ENCODE peak calls at places on chromosome 1, in ten cellular contexts. M, Y, V, S, E, F, I, U, N and J are unnamed samples.
A peak's percentile ranks its signal among the peaks of the same experiment; 100 is the strongest.

GRCh38 chr1:70436617-70437236 is 25.7 kb downstream of the CTH start:
- DNase-seq in I (no peak), U (no peak), E (no peak), M (no peak), Y (no peak), F (no peak), V (no peak), N (no peak), S (no peak), J (no peak)

GRCh38 chr1:169109561-169110134 is 3.2 kb downstream of the ATP1B1 start:
- DNase-seq in V (no peak), E (no peak), Y (peak; percentile 96), U (peak; percentile 58), I (peak; percentile 89), F (no peak), N (peak; percentile 87), M (peak; percentile 92), S (peak; percentile 84), J (peak; percentile 70)

GRCh38 chr1:210072129-210072528 is 134.1 kb downstream of the SYT14 start:
- DNase-seq in F (no peak), Y (no peak), E (no peak), I (no peak), V (no peak), S (no peak), N (no peak), U (no peak), M (no peak), J (peak; percentile 49)

GRCh38 chr1:41925712-41926111 is 7.0 kb upstream of the HIVEP3 start:
- DNase-seq in Y (peak; percentile 26), S (no peak), I (no peak), V (no peak), U (no peak), F (no peak), M (no peak), E (no peak), N (no peak), J (peak; percentile 27)

GRCh38 chr1:32138965-32139364 is 31.1 kb downstream of the KPNA6 start:
- DNase-seq in Y (peak; percentile 21), S (no peak), N (no peak), U (no peak), F (no peak), M (no peak), E (no peak), V (no peak), I (no peak), J (no peak)

GRCh38 chr1:34547043-34547674 is 207.7 kb upstream of the GJB5 start:
- DNase-seq in M (no peak), V (no peak), U (no peak), E (no peak), Y (peak; percentile 3), N (no peak), S (no peak), I (peak; percentile 42), F (peak; percentile 78), J (peak; percentile 18)

GRCh38 chr1:24022611-24023359 is 42.7 kb upstream of the SRSF10 start:
- DNase-seq in U (no peak), I (no peak), E (no peak), F (no peak), N (no peak), M (no peak), Y (peak; percentile 74), S (peak; percentile 37), V (no peak), J (peak; percentile 29)

GRCh38 chr1:31460027-31460426 is 47.0 kb downstream of the SERINC2 start:
- DNase-seq in E (no peak), Y (no peak), V (no peak), I (no peak), M (no peak), F (no peak), N (no peak), U (no peak), S (no peak), J (no peak)

GRCh38 chr1:26419494-26419893 is 8.9 kb downstream of the LIN28A start:
- DNase-seq in N (no peak), I (no peak), S (no peak), U (no peak), M (no peak), E (no peak), F (no peak), Y (no peak), V (no peak), J (no peak)
- TF ChIP-seq EP300 in N (no peak), I (no peak), S (no peak), U (no peak), M (no peak), E (no peak), F (no peak), Y (no peak), V (no peak), J (no peak)

DNA sequence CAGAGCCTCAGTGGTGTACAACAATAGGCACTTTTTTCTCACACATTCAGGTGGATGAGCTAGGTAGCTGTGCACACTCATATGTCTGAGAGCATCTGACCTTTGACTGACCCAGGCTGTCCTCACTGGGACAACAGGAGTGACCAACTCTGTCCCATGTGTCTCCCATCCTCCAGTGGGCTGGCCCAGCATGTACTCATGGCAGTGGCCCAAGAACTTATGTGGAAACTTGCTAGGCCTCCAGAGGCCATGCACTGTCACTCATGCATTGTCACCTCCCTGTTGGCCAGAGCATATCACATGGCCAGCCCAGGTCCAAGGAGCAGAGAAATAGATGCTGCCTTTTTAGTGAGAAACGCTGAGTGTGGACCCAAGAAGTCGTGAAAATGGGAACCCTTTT is 158.8 kb downstream of the IGSF21 start:
- DNase-seq in S (no peak), V (no peak), I (no peak), Y (no peak), M (no peak), N (no peak), E (no peak), F (no peak), U (no peak), J (no peak)
- TF ChIP-seq EP300 in S (no peak), V (no peak), I (no peak), Y (no peak), M (no peak), N (no peak), E (no peak), F (no peak), U (no peak), J (no peak)

GRCh38 chr1:150234309-150234646 is 1.6 kb downstream of the ANP32E start:
- DNase-seq in N (no peak), M (no peak), S (no peak), U (no peak), V (no peak), E (no peak), I (peak; percentile 25), Y (no peak), F (no peak), J (no peak)

GRCh38 chr1:150235852-150236613 is at the start of gene ANP32E:
- DNase-seq in I (peak; percentile 96), F (peak; percentile 99), E (peak; percentile 96), N (peak; percentile 94), S (peak; percentile 96), V (peak; percentile 90), Y (peak; percentile 100), M (peak; percentile 99), U (peak; percentile 96), J (peak; percentile 95)

GRCh38 chr1:150235436-150235851 is 468 bp downstream of the ANP32E start:
- DNase-seq in N (no peak), I (no peak), F (peak; percentile 90), S (peak; percentile 22), U (peak; percentile 22), Y (no peak), E (peak; percentile 76), M (no peak), V (no peak), J (peak; percentile 64)

GRCh38 chr1:150234647-150235435 is 1.1 kb downstream of the ANP32E start:
- DNase-seq in Y (peak; percentile 79), U (peak; percentile 80), N (peak; percentile 77), F (peak; percentile 93), I (peak; percentile 90), M (peak; percentile 95), E (peak; percentile 93), S (peak; percentile 87), V (peak; percentile 73), J (peak; percentile 78)

DNA sequence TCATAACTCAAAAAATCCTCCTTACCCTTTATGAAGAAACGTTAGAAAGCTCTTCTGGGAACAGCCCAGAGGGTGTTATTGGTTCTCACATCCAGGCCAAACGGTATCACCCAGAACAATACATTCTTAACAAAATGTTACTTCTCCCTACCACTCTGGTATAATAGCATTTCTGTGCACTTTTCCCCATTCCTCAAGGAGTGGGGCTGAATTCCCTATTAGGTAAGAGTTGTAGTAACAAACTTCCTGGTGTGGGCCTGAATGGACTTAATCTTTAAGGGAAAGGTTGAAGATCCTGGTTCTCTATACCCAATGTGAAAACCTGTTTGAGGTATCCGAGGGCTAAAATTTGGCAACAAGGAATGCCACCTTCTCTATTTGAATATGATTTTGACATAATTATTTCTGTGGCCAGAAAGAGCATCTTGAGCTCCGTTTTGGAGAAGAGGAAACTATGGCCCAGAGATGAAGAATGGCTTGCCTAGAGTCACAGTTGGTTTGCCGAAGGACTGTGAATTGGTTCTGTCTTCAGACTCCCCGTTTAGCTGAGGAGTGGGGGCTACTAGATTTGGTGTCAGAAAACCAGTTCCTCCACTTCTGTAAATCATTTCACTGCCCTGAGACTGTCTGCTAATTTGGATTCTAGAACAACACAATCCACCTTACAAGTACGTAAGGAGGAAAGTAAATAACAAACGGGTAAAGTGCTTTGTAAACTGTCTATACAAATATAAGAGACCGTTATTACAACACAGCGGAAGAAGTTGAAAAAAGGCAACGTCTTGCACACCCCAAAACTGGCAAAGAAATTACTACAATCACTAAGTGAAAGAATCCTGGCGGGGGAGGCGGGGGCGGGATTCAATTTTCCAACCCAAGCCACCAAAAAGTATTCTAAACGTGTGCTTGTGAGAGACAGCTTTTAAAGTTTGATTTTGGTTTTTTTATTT is 2.3 kb downstream of the ANP32E start:
- DNase-seq in S (no peak), N (no peak), E (peak; percentile 77), V (no peak), Y (peak; percentile 70), M (no peak), I (peak; percentile 34), U (peak; percentile 17), F (peak; percentile 91), J (no peak)
- TF ChIP-seq EP300 in S (no peak), N (no peak), E (no peak), V (no peak), Y (no peak), M (no peak), I (peak; percentile 46), U (no peak), F (no peak), J (no peak)

GRCh38 chr1:14500912-14501311 is 97.6 kb upstream of the KAZN start:
- DNase-seq in M (no peak), E (no peak), F (no peak), S (no peak), I (no peak), N (no peak), Y (no peak), V (no peak), U (no peak), J (no peak)

GRCh38 chr1:14500041-14500440 is 98.4 kb upstream of the KAZN start:
- DNase-seq in S (peak; percentile 23), I (no peak), F (no peak), M (no peak), V (no peak), Y (no peak), N (no peak), E (no peak), U (no peak), J (no peak)

GRCh38 chr1:14494931-14495330 is 103.6 kb upstream of the KAZN start:
- DNase-seq in S (no peak), M (no peak), Y (no peak), N (no peak), E (no peak), I (no peak), F (no peak), U (no peak), V (no peak), J (no peak)

GRCh38 chr1:14498839-14499238 is 99.6 kb upstream of the KAZN start:
- DNase-seq in F (peak; percentile 64), M (no peak), Y (no peak), V (no peak), I (no peak), N (no peak), E (no peak), S (no peak), U (no peak), J (no peak)

GRCh38 chr1:14499312-14500040 is 99.0 kb upstream of the KAZN start:
- DNase-seq in S (no peak), V (no peak), U (no peak), Y (no peak), M (no peak), I (no peak), E (no peak), N (no peak), F (no peak), J (no peak)
- TF ChIP-seq EP300 in S (no peak), V (no peak), U (no peak), Y (no peak), M (no peak), I (no peak), E (no peak), N (no peak), F (no peak), J (no peak)